ENCODE peak calls at places on chromosomes 11 and 22, in ten cellular contexts. S is neural progenitor cell; D is fibroblast of mammary gland; V is suprapubic skin; Y is upper lobe of left lung; L is CD8-positive, alpha-beta T cell; M is dorsolateral prefrontal cortex; N is adrenal gland; I is epithelial cell of proximal tubule; G is pancreas. E is an unnamed sample.

GRCh38 chr11:120168960-120169681 is 31.2 kb upstream of the TRIM29 start:
- DNase-seq in S (peak), D (peak), V (no peak), Y (peak), L (peak), M (peak), N (no peak), I (no peak), G (peak), E (no peak)

GRCh38 chr11:95559899-95560298 is 229.7 kb downstream of the FAM76B start:
- DNase-seq in S (no peak), D (no peak), V (no peak), Y (no peak), L (no peak), M (no peak), N (no peak), I (no peak), G (peak), E (peak)

GRCh38 chr11:72224587-72225410 is at the start of gene INPPL1:
- DNase-seq in S (peak), D (peak), V (peak), Y (peak), L (peak), M (no peak), N (peak), I (no peak), G (peak), E (no peak)

GRCh38 chr22:45970709-45971388 is 6.1 kb downstream of the WNT7B start:
- DNase-seq in S (peak), D (peak), V (no peak), Y (peak), L (no peak), M (no peak), N (no peak), I (no peak), G (no peak), E (no peak)

GRCh38 chr11:106447631-106448191 is 370.2 kb downstream of the AASDHPPT start:
- DNase-seq in S (no peak), D (peak), V (no peak), Y (no peak), L (no peak), M (no peak), N (no peak), I (no peak), G (no peak), E (no peak)

GRCh38 chr11:70742553-70743291 is 344.4 kb downstream of the CTTN start:
- DNase-seq in S (peak), D (no peak), V (no peak), Y (no peak), L (no peak), M (no peak), N (no peak), I (no peak), G (peak), E (no peak)

GRCh38 chr11:115247404-115247803 is 256.8 kb downstream of the CADM1 start:
- DNase-seq in S (no peak), D (no peak), V (no peak), Y (no peak), L (no peak), M (no peak), N (no peak), I (peak), G (no peak), E (no peak)

GRCh38 chr22:38406617-38407016 is 48.4 kb downstream of the KCNJ4 start:
- DNase-seq in S (no peak), D (peak), V (no peak), Y (no peak), L (no peak), M (no peak), N (no peak), I (no peak), G (no peak), E (no peak)

GRCh38 chr22:34993548-34993947 is 72.4 kb upstream of the ISX start:
- DNase-seq in S (no peak), D (no peak), V (no peak), Y (no peak), L (no peak), M (no peak), N (no peak), I (no peak), G (no peak), E (no peak)

GRCh38 chr11:12167098-12167999 is 57.0 kb downstream of the MICAL2 start:
- DNase-seq in S (no peak), D (peak), V (no peak), Y (peak), L (no peak), M (no peak), N (no peak), I (peak), G (no peak), E (no peak)

GRCh38 chr11:124863826-124864165 is 1.4 kb upstream of the ROBO3 start:
- DNase-seq in S (peak), D (no peak), V (no peak), Y (no peak), L (no peak), M (no peak), N (no peak), I (no peak), G (no peak), E (no peak)

GRCh38 chr11:105861225-105861624 is 160.8 kb downstream of the MSANTD4 start:
- DNase-seq in S (no peak), D (no peak), V (no peak), Y (no peak), L (no peak), M (no peak), N (no peak), I (no peak), G (no peak), E (no peak)

GRCh38 chr11:2929511-2929879 is 275 bp upstream of the PHLDA2 start:
- DNase-seq in S (peak), D (peak), V (peak), Y (peak), L (peak), M (peak), N (peak), I (no peak), G (peak), E (no peak)

GRCh38 chr22:43227231-43227630 is 40.3 kb upstream of the TTLL12 start:
- DNase-seq in S (no peak), D (no peak), V (no peak), Y (peak), L (no peak), M (no peak), N (no peak), I (no peak), G (no peak), E (no peak)

GRCh38 chr22:45058622-45058912 is 48.8 kb upstream of the PHF21B start:
- DNase-seq in S (no peak), D (no peak), V (no peak), Y (no peak), L (no peak), M (no peak), N (no peak), I (no peak), G (no peak), E (no peak)

GRCh38 chr22:31650391-31650790 is 11.6 kb downstream of the PISD start:
- DNase-seq in S (no peak), D (peak), V (no peak), Y (no peak), L (no peak), M (no peak), N (peak), I (peak), G (no peak), E (no peak)

GRCh38 chr11:93100211-93100610 is 97.6 kb downstream of the SLC36A4 start:
- DNase-seq in S (no peak), D (peak), V (no peak), Y (peak), L (no peak), M (no peak), N (no peak), I (no peak), G (no peak), E (no peak)

GRCh38 chr11:85941380-85941973 is 86.3 kb downstream of the CCDC83 start:
- DNase-seq in S (peak), D (peak), V (no peak), Y (no peak), L (no peak), M (peak), N (peak), I (no peak), G (no peak), E (peak)

GRCh38 chr11:3942956-3943497 is 87.6 kb downstream of the STIM1 start:
- DNase-seq in S (no peak), D (peak), V (no peak), Y (no peak), L (no peak), M (no peak), N (no peak), I (no peak), G (no peak), E (no peak)

GRCh38 chr11:126830216-126830615 is 170.4 kb downstream of the KIRREL3 start:
- DNase-seq in S (no peak), D (no peak), V (no peak), Y (no peak), L (no peak), M (no peak), N (no peak), I (no peak), G (no peak), E (no peak)

GRCh38 chr22:41057076-41057475 is 35.3 kb upstream of the EP300 start:
- DNase-seq in S (no peak), D (no peak), V (no peak), Y (no peak), L (no peak), M (no peak), N (no peak), I (no peak), G (no peak), E (no peak)

GRCh38 chr11:61712301-61712700 is 32.1 kb downstream of the DAGLA start:
- DNase-seq in S (no peak), D (no peak), V (no peak), Y (no peak), L (no peak), M (no peak), N (no peak), I (no peak), G (no peak), E (no peak)

GRCh38 chr11:93248602-93249001 is 50.8 kb upstream of the SLC36A4 start:
- DNase-seq in S (no peak), D (peak), V (no peak), Y (no peak), L (no peak), M (no peak), N (no peak), I (no peak), G (no peak), E (no peak)

GRCh38 chr11:74050465-74050864 is 41.6 kb upstream of the UCP3 start:
- DNase-seq in S (no peak), D (peak), V (no peak), Y (no peak), L (no peak), M (no peak), N (no peak), I (no peak), G (no peak), E (no peak)

GRCh38 chr11:13338437-13339069 is 61.0 kb downstream of the BMAL1 start:
- DNase-seq in S (no peak), D (peak), V (no peak), Y (no peak), L (no peak), M (no peak), N (peak), I (no peak), G (no peak), E (no peak)

GRCh38 chr11:127966821-127967220 is 620.5 kb downstream of the ETS1 start:
- DNase-seq in S (no peak), D (no peak), V (no peak), Y (no peak), L (no peak), M (no peak), N (no peak), I (no peak), G (no peak), E (no peak)

GRCh38 chr11:114915871-114916270 is 237.5 kb downstream of the NXPE2 start:
- DNase-seq in S (no peak), D (no peak), V (no peak), Y (no peak), L (no peak), M (no peak), N (no peak), I (no peak), G (no peak), E (no peak)

GRCh38 chr11:115148101-115148500 is 356.1 kb downstream of the CADM1 start:
- DNase-seq in S (no peak), D (no peak), V (no peak), Y (no peak), L (no peak), M (no peak), N (no peak), I (no peak), G (no peak), E (no peak)

GRCh38 chr22:30863161-30863833 is 105.3 kb downstream of the MORC2 start:
- DNase-seq in S (no peak), D (peak), V (peak), Y (no peak), L (no peak), M (peak), N (no peak), I (no peak), G (no peak), E (no peak)

GRCh38 chr11:110712643-110713468 is 619 bp upstream of the ARHGAP20 start:
- DNase-seq in S (peak), D (peak), V (no peak), Y (no peak), L (no peak), M (peak), N (peak), I (no peak), G (no peak), E (no peak)
- TF ChIP-seq CTCF in S (peak), D (peak), V (no peak), Y (no peak), L (no peak), M (no peak), N (peak), I (peak), G (no peak), E (no peak)

DNA sequence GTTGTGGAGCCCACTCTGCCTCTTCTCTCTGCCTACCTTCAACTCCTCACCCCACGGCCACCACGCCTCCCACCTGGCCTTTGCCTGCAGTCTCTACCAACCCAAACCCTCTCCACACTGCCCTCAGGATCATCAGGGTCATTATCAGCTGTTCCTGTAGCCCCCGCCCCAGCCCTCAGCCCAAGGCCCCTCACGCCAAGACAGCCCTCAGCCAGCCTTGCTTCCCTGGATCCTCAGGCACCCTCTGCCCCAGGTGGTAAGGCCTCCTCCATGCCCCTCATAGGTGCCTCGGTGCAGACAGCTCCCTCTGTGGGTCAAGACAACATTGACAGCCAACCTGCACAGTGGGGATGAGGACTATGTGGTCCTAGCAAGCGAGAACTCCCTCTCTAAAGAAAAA is 1.7 kb downstream of the SBF1 start:
- DNase-seq in S (peak), D (no peak), V (no peak), Y (no peak), L (peak), M (no peak), N (no peak), I (no peak), G (no peak), E (no peak)
- H3K4me3 ChIP-seq in S (no peak), D (no peak), V (peak), Y (no peak), L (peak), M (no peak), N (no peak), I (no peak), G (peak), E (peak)

DNA sequence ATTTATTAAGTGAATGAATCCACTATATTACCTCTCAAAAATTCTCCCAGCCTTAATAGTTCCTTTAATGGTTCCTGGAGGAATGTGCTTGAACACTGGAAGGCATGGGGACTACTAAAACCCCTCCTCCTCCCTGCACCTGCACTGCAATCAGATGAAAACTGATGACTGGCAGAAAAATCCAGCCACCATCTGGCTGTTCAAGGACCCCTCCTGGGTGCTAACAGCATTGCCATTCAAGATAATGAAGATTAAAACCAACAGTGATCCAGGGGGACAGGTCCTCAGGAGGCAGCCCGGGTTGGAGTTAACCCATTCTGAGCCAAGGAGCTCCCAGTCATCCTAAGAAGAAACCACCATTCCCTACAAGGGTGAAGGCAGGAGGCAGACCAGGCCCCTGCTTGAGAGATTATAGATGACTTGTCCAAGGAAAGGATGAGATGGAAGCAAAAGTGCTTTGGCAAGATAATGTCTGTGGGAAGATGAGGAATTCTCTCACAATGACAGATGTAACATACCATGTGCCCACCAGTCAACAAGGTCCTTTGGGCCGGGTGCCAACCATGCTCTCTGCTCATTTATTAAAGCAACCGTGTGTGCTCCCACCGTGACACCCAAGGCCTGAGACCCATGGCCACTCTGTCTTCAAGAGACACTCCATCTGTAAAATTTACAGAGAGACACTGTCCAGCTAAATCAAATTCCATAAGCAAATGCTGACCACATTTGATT is 90.6 kb downstream of the LARGE1 start:
- DNase-seq in S (peak), D (no peak), V (no peak), Y (no peak), L (no peak), M (no peak), N (no peak), I (no peak), G (no peak), E (no peak)
- TF ChIP-seq CTCF in S (peak), D (no peak), V (no peak), Y (no peak), L (no peak), M (no peak), N (no peak), I (no peak), G (no peak), E (no peak)

DNA sequence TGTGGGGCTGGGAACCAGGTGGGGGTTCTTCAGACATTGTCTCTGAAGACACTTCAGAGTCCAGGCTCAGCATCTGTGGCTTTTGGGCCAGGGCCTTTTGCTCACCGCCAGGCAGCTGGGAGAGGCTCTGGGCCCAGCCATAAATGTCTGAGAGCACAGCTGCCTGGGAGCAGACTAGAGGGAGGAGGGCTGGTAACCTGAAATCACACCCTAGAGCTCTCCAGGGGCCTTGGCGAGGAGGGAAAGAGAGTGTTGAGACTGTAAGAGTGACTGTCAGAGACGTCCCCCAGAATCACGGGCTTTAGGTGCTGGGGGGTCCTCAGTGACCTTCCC is 4.1 kb downstream of the TRABD start:
- DNase-seq in S (no peak), D (peak), V (no peak), Y (no peak), L (no peak), M (no peak), N (no peak), I (no peak), G (no peak), E (no peak)
- H3K4me3 ChIP-seq in S (no peak), D (peak), V (peak), Y (peak), L (peak), M (no peak), N (no peak), I (peak), G (peak), E (peak)

GRCh38 chr11:132430352-132431091 is 1060.1 kb downstream of the NTM start:
- DNase-seq in S (peak), D (no peak), V (no peak), Y (no peak), L (no peak), M (no peak), N (no peak), I (no peak), G (no peak), E (no peak)
- TF ChIP-seq CTCF in S (no peak), D (no peak), V (no peak), Y (no peak), L (no peak), M (no peak), N (no peak), I (no peak), G (no peak), E (no peak)

DNA sequence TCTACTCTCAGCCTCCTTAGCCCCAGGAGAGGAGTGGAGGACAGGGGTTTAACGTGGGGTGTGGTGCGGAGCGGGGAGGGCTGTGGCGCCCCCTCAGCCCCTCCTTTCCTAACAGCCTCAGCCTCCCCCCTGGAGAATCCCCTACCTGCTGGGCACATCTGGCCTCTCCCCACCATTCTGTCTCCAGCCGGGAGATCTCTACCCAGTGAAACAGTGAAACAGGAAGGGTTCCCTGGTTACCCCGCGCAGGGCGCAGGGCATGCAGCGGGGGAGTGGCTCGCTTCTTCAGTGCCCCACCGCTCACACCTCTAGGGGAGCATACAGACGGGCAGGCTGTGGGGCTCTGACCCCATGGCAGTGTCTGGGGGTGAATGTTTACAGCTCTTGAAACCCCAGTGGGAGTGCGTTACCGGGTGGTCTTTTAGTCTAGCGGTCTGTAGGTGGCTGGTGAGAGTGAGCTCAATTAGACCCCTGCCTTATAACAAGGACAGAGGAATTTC is 54.7 kb upstream of the CCDC188 start:
- DNase-seq in S (no peak), D (no peak), V (no peak), Y (peak), L (no peak), M (no peak), N (no peak), I (no peak), G (no peak), E (no peak)
- H3K4me3 ChIP-seq in S (no peak), D (no peak), V (peak), Y (no peak), L (no peak), M (no peak), N (no peak), I (no peak), G (no peak), E (peak)

GRCh38 chr11:14638561-14638960 is 5.0 kb upstream of the PDE3B start:
- DNase-seq in S (no peak), D (no peak), V (no peak), Y (no peak), L (peak), M (no peak), N (no peak), I (no peak), G (no peak), E (no peak)
- TF ChIP-seq CTCF in S (no peak), D (no peak), V (no peak), Y (no peak), L (no peak), M (no peak), N (no peak), I (no peak), G (no peak), E (no peak)

DNA sequence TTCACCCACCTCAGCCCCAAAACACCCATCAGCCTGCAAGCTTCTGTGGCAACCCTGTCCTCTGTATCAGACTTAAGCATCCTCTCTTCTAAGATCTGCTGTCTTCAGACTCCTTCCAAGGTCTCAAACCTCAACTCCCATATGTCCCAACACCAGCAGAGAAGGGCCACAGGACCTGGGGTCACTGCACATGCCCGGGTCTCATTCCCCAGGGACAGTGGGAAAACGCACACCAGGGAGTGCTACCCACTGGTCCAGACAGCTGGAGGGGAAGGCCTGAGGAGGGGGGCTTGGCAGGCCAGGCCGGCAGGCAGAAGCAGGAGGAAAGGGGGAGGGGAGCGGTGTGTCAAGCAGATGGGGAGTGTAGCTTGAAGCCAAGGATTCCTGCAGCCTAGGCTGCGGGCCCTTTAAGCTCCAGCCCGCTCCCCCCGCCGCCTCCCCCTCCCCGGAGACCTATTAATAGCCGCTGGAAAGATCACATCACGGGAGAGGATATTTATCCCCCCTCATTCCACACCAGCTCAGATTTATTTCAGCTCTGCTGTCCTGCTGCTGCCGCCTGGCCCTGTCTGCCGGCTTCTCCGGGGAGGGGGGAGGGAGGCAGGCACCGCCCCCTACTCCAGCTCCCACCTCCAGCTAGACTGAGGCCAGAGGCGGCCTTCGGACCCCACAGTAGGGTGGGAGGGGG is 16.7 kb downstream of the BCL9L start:
- DNase-seq in S (peak), D (peak), V (peak), Y (peak), L (no peak), M (peak), N (peak), I (no peak), G (peak), E (no peak)
- H3K4me3 ChIP-seq in S (peak), D (peak), V (peak), Y (peak), L (peak), M (peak), N (no peak), I (peak), G (peak), E (no peak)

GRCh38 chr11:47270331-47271271 is 668 bp downstream of the MADD start:
- DNase-seq in S (no peak), D (peak), V (no peak), Y (no peak), L (peak), M (peak), N (peak), I (no peak), G (peak), E (peak)
- TF ChIP-seq CTCF in S (peak), D (peak), V (no peak), Y (no peak), L (no peak), M (no peak), N (no peak), I (no peak), G (no peak), E (peak)

E was measured in LNCaP clone FGC.